ENCODE peak calls at places on chromosome 3, in six cellular contexts. C, T, A, X, D and R are unnamed samples.

GRCh38 chr3:134018406-134018805 is 11.3 kb downstream of the SLCO2A1 start:
- DNase-seq in C (no peak), A (no peak), X (peak), T (no peak), D (no peak), R (no peak)

GRCh38 chr3:178059124-178059523 is 477.1 kb upstream of the KCNMB2 start:
- DNase-seq in C (no peak), D (no peak), A (no peak), T (peak), X (peak), R (no peak)

GRCh38 chr3:8755564-8756237 is 13.7 kb downstream of the OXTR start:
- DNase-seq in X (no peak), T (no peak), D (no peak), C (no peak), A (no peak), R (no peak)

GRCh38 chr3:172076212-172076611 is 36.8 kb downstream of the FNDC3B start:
- DNase-seq in D (no peak), A (no peak), T (no peak), C (no peak), X (no peak), R (no peak)

GRCh38 chr3:28645149-28645548 is 296.5 kb upstream of the AZI2 start:
- DNase-seq in C (no peak), D (no peak), A (no peak), T (no peak), X (no peak), R (no peak)

GRCh38 chr3:124760601-124761000 is 30.3 kb downstream of the UMPS start:
- DNase-seq in X (peak), A (peak), T (no peak), D (no peak), C (peak), R (no peak)

GRCh38 chr3:99774467-99774866 is 43.2 kb upstream of the CMSS1 start:
- DNase-seq in D (no peak), A (no peak), X (peak), T (no peak), C (peak), R (no peak)

GRCh38 chr3:134317106-134317947 is 56.9 kb downstream of the AMOTL2 start:
- DNase-seq in D (peak), A (no peak), T (no peak), X (peak), C (no peak), R (no peak)

GRCh38 chr3:113495035-113495434 is 19.9 kb downstream of the SPICE1 start:
- DNase-seq in X (peak), A (peak), T (peak), D (peak), C (peak), R (no peak)

GRCh38 chr3:161296814-161297213 is 74.5 kb downstream of the SPTSSB start:
- DNase-seq in A (no peak), D (no peak), T (no peak), X (no peak), C (no peak), R (no peak)

GRCh38 chr3:196659901-196660351 is 20.4 kb downstream of the NRROS start:
- DNase-seq in X (no peak), D (no peak), T (no peak), A (no peak), C (no peak), R (no peak)

GRCh38 chr3:173584093-173584833 is 186.7 kb downstream of the NLGN1 start:
- DNase-seq in A (no peak), T (peak), X (peak), C (peak), D (no peak), R (no peak)

GRCh38 chr3:189787622-189788021 is 156.4 kb downstream of the TP63 start:
- DNase-seq in T (no peak), C (peak), A (no peak), X (peak), D (no peak), R (no peak)

GRCh38 chr3:139939681-139940190 is 4.8 kb downstream of the CLSTN2 start:
- DNase-seq in X (no peak), T (no peak), D (no peak), A (no peak), C (no peak), R (no peak)

GRCh38 chr3:162007722-162008121 is 511.1 kb downstream of the OTOL1 start:
- DNase-seq in D (no peak), C (no peak), T (no peak), X (no peak), A (no peak), R (no peak)

GRCh38 chr3:99868438-99868723 is 50.7 kb downstream of the CMSS1 start:
- DNase-seq in X (no peak), T (peak), C (no peak), D (no peak), A (no peak), R (no peak)

GRCh38 chr3:102069211-102069662 is 219.9 kb downstream of the NFKBIZ start:
- DNase-seq in X (peak), C (peak), A (no peak), T (no peak), D (no peak), R (no peak)

GRCh38 chr3:146047485-146047884 is 113.5 kb downstream of the PLOD2 start:
- DNase-seq in D (no peak), A (no peak), T (no peak), X (no peak), C (no peak), R (no peak)

GRCh38 chr3:45978348-45978747 is 17.3 kb downstream of the FYCO1 start:
- DNase-seq in A (peak), X (no peak), D (peak), T (no peak), C (no peak), R (peak)

GRCh38 chr3:33808559-33808958 is 10.1 kb downstream of the PDCD6IP start:
- DNase-seq in X (no peak), T (no peak), C (no peak), A (no peak), D (no peak), R (no peak)

GRCh38 chr3:193680220-193680619 is 87.2 kb downstream of the OPA1 start:
- DNase-seq in D (no peak), T (no peak), C (peak), A (no peak), X (no peak), R (no peak)

GRCh38 chr3:39707314-39707909 is 102.0 kb upstream of the MYRIP start:
- DNase-seq in X (peak), D (peak), C (peak), T (peak), A (peak), R (no peak)

GRCh38 chr3:168859574-168859973 is 763.9 kb upstream of the GOLIM4 start:
- DNase-seq in X (no peak), C (no peak), T (no peak), D (no peak), A (no peak), R (no peak)

GRCh38 chr3:60107275-60107674 is 1057.5 kb upstream of the CFAP20DC start:
- DNase-seq in D (no peak), C (no peak), A (no peak), X (no peak), T (no peak), R (no peak)

GRCh38 chr3:37028329-37028728 is 35.0 kb downstream of the MLH1 start:
- DNase-seq in T (peak), X (no peak), C (no peak), D (no peak), A (peak), R (peak)

GRCh38 chr3:124981472-124981871 is 46.9 kb upstream of the MUC13 start:
- DNase-seq in T (no peak), A (no peak), X (no peak), C (no peak), D (no peak), R (no peak)

GRCh38 chr3:159126261-159127020 is 324.6 kb downstream of the MFSD1 start:
- DNase-seq in D (no peak), T (no peak), X (peak), C (peak), A (no peak), R (no peak)

GRCh38 chr3:187014417-187014864 is 84.1 kb downstream of the ST6GAL1 start:
- DNase-seq in C (no peak), X (peak), D (no peak), A (no peak), T (no peak), R (no peak)

GRCh38 chr3:149634573-149634972 is 23.3 kb downstream of the WWTR1 start:
- DNase-seq in A (no peak), D (no peak), X (no peak), T (no peak), C (no peak), R (no peak)

GRCh38 chr3:123262226-123262625 is 60.5 kb downstream of the SEC22A start:
- DNase-seq in C (no peak), T (no peak), X (no peak), D (no peak), A (no peak), R (no peak)

GRCh38 chr3:41881233-41881821 is 80.6 kb downstream of the ULK4 start:
- DNase-seq in X (peak), A (peak), C (peak), D (peak), T (peak), R (no peak)

GRCh38 chr3:99927651-99928390 is 110.2 kb downstream of the CMSS1 start:
- DNase-seq in D (no peak), C (no peak), T (no peak), A (no peak), X (no peak), R (no peak)

GRCh38 chr3:192408007-192408655 is 319.2 kb downstream of the FGF12 start:
- DNase-seq in T (peak), C (peak), D (no peak), X (no peak), A (no peak), R (peak)

GRCh38 chr3:157447026-157447694 is 10.5 kb downstream of the PTX3 start:
- DNase-seq in T (no peak), D (no peak), X (peak), C (peak), A (no peak), R (no peak)

GRCh38 chr3:148101061-148101460 is 596.6 kb upstream of the AGTR1 start:
- DNase-seq in C (peak), X (peak), A (no peak), D (no peak), T (no peak), R (no peak)